ENCODE peak calls at places on chromosomes 2 and 18, in eight cellular contexts. C is nephron progenitor cell, Q is GM10248, Z is CD14-positive monocyte, E is brain microvascular endothelial cell, F is psoas muscle, K is AG04450, B is cardiac muscle cell. I is an unnamed sample.

GRCh38 chr2:227214622-227215041 is 50.2 kb downstream of the COL4A3 start:
- DNase-seq in C (no peak), Q (no peak), B (no peak), K (no peak), F (no peak), Z (no peak), E (peak), I (no peak)

GRCh38 chr2:102149644-102150455 is 7.3 kb downstream of the IL1R1 start:
- DNase-seq in Z (no peak), Q (no peak), K (no peak), E (no peak), B (no peak), F (no peak), C (no peak), I (no peak)

GRCh38 chr18:80065705-80066104 is 31.5 kb downstream of the RBFA start:
- DNase-seq in Q (no peak), F (no peak), B (no peak), K (no peak), E (no peak), Z (no peak), C (no peak), I (no peak)

GRCh38 chr2:135948642-135949355 is 36.6 kb downstream of the DARS1 start:
- DNase-seq in E (peak), F (no peak), Q (peak), C (no peak), K (no peak), B (peak), Z (no peak), I (no peak)

GRCh38 chr18:25604231-25604908 is 252.4 kb upstream of the ZNF521 start:
- DNase-seq in C (no peak), Z (no peak), K (no peak), B (no peak), E (no peak), F (no peak), Q (no peak), I (no peak)

GRCh38 chr2:6072757-6073156 is 380.6 kb downstream of the SOX11 start:
- DNase-seq in E (no peak), C (no peak), F (no peak), K (no peak), B (no peak), Z (no peak), Q (no peak), I (no peak)

GRCh38 chr2:55151721-55152433 is 80.2 kb downstream of the CLHC1 start:
- DNase-seq in C (no peak), E (no peak), Q (no peak), K (no peak), B (no peak), Z (no peak), F (no peak), I (no peak)

GRCh38 chr2:165499131-165499530 is 29.6 kb downstream of the CSRNP3 start:
- DNase-seq in E (no peak), F (no peak), K (no peak), Z (no peak), Q (no peak), B (no peak), C (no peak), I (no peak)

GRCh38 chr2:174058022-174058421 is 92.8 kb upstream of the SP3 start:
- DNase-seq in Z (no peak), Q (no peak), B (no peak), E (no peak), C (no peak), K (no peak), F (no peak), I (no peak)

GRCh38 chr2:224085811-224086210 is 46.7 kb upstream of the SERPINE2 start:
- DNase-seq in C (no peak), K (no peak), Z (no peak), Q (no peak), E (no peak), B (no peak), F (no peak), I (no peak)

GRCh38 chr2:22944141-22944540 is 440.8 kb upstream of the KLHL29 start:
- DNase-seq in B (no peak), K (no peak), F (no peak), E (no peak), Z (no peak), Q (no peak), C (no peak), I (no peak)

GRCh38 chr2:226664140-226664539 is 135.5 kb downstream of the IRS1 start:
- DNase-seq in K (no peak), B (no peak), F (no peak), E (no peak), C (no peak), Q (no peak), Z (no peak), I (no peak)

GRCh38 chr2:211132586-211132985 is 576.2 kb downstream of the CPS1 start:
- DNase-seq in F (no peak), B (peak), C (no peak), E (no peak), Z (no peak), Q (no peak), K (no peak), I (no peak)

GRCh38 chr2:184346338-184346862 is 251.9 kb upstream of the ZNF804A start:
- DNase-seq in B (no peak), Z (no peak), K (no peak), Q (no peak), C (no peak), E (peak), F (no peak), I (no peak)

GRCh38 chr2:1591978-1592907 is 152.1 kb downstream of the PXDN start:
- DNase-seq in Z (peak), B (peak), Q (no peak), K (peak), F (peak), E (peak), C (peak), I (peak)

GRCh38 chr18:63207825-63208224 is 111.7 kb downstream of the BCL2 start:
- DNase-seq in Z (no peak), F (no peak), C (no peak), B (no peak), K (no peak), Q (no peak), E (no peak), I (no peak)

GRCh38 chr2:76997296-76997695 is 524.9 kb downstream of the LRRTM4 start:
- DNase-seq in E (no peak), F (no peak), B (no peak), K (no peak), Z (no peak), C (no peak), Q (no peak), I (no peak)

GRCh38 chr2:145617906-145618305 is 1098.0 kb upstream of the ZEB2 start:
- DNase-seq in C (no peak), F (no peak), B (peak), Z (no peak), E (no peak), Q (no peak), K (no peak), I (no peak)

GRCh38 chr18:35983818-35984217 is 11.3 kb downstream of the RMP24 start:
- DNase-seq in E (peak), B (no peak), Z (no peak), Q (no peak), C (no peak), K (peak), F (no peak), I (no peak)

GRCh38 chr2:238459081-238459629 is 32.4 kb downstream of the ASB1 start:
- DNase-seq in Z (no peak), E (no peak), B (peak), F (peak), C (no peak), Q (no peak), K (no peak), I (no peak)

GRCh38 chr2:156538083-156538504 is 101.9 kb downstream of the GPD2 start:
- DNase-seq in C (no peak), B (no peak), Q (peak), Z (no peak), F (no peak), K (no peak), E (no peak), I (no peak)

GRCh38 chr2:59449264-59449663 is 1104.2 kb downstream of the BCL11A start:
- DNase-seq in Q (no peak), E (no peak), Z (no peak), B (no peak), K (no peak), F (no peak), C (no peak), I (no peak)

GRCh38 chr2:226114436-226114835 is 685.2 kb downstream of the IRS1 start:
- DNase-seq in C (no peak), K (no peak), E (peak), Q (no peak), B (peak), Z (no peak), F (no peak), I (no peak)

GRCh38 chr2:207768168-207768890 is 1.4 kb downstream of the FZD5 start:
- DNase-seq in Q (peak), F (peak), K (no peak), Z (no peak), B (peak), E (no peak), C (peak), I (no peak)

GRCh38 chr2:109156052-109156451 is 27.0 kb downstream of the SH3RF3 start:
- DNase-seq in B (no peak), C (no peak), Q (no peak), E (no peak), K (no peak), Z (no peak), F (no peak), I (no peak)

GRCh38 chr2:238290079-238290478 is 1.7 kb upstream of the PER2 start:
- DNase-seq in Q (no peak), C (peak), K (no peak), B (peak), Z (no peak), F (peak), E (no peak), I (peak)

GRCh38 chr2:26693287-26693849 is 846 bp downstream of the KCNK3 start:
- DNase-seq in Q (no peak), Z (no peak), B (no peak), F (no peak), C (no peak), K (no peak), E (no peak), I (no peak)

GRCh38 chr2:134413430-134413829 is 159.6 kb downstream of the MGAT5 start:
- DNase-seq in Q (no peak), E (no peak), B (no peak), C (no peak), K (no peak), F (no peak), Z (no peak), I (no peak)

GRCh38 chr2:16272038-16272788 is 331.9 kb downstream of the MYCN start:
- DNase-seq in Z (no peak), Q (no peak), C (no peak), F (no peak), E (no peak), B (no peak), K (no peak), I (no peak)

GRCh38 chr2:32558492-32558891 is 69.4 kb upstream of the TTC27 start:
- DNase-seq in F (no peak), C (no peak), B (peak), E (no peak), Z (no peak), Q (no peak), K (no peak), I (no peak)

GRCh38 chr2:32559136-32559535 is 68.7 kb upstream of the TTC27 start:
- DNase-seq in C (no peak), K (no peak), F (no peak), Z (peak), Q (no peak), E (no peak), B (peak), I (no peak)

DNA sequence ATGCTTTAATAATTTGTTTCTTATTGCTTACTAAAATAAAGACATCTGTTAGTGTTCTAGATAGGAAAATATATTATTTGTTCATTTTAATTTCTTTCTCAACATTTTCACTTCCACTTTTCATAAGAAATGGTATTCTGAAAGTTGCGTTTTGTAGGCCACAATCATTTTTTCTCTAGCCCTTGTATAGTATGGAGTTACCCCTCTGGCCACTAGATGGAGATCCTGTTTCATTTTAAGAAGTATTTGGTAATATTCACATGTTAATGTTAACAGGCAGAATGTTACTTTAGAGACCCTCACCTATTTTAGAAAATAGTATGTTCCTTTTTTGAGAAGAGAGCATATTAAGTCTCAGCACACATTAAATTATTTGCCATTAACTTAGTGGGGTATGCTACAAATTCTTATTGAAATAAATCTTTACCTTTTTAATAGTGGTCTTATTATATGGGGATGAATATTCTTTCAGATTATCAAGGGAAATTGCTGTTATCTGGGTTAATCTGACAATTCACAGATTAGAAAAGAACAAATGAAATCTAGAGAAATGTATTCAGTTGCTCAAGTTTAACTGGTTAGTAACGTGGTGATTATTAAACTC is 73.9 kb upstream of the TTC27 start:
- DNase-seq in F (no peak), B (peak), E (peak), Q (peak), C (no peak), K (peak), Z (no peak), I (no peak)
- TF ChIP-seq CTCF in F (peak), B (peak), E (peak), Q (peak), C (peak), K (peak), Z (peak), I (peak)

DNA sequence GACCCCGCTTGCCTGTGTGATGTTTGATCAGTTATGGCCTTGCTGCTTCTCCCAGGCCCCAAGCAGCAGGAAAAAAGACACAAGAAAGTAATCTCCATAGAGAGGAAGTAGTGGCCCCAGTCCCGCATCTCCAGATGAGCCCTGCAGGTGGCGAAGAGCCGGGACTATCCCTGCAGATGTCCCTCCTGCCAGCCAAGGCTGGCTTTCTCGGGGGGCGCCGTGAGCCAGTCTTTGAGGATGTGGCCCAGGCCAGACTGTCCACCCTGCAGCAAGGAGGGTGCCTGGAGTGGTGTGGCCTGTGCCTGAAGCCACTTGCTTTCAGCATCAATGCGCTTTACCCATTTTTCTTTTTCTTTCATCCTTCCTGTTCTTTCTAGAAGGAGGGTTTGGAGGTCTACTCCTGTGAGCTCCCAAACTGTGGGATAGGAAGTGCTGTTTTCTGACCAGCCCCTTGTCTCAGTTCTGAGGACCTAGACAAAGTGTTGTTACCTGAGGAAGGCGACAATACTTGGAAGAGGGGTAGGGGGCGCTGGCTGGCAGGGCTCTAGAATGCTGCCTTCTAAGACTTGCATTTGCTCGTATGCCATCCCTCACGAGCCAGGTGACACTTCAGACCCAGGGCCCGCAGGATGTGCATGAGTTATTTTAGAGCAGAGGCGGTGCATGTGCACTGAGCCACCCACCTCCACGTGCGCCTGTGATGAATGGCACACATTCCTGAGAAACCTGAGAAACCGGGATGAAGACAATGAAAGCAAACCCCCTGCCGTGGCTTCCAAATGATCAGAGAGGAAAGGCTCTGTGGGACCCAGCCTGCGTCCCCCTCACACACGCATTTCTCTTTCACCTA is 255.8 kb downstream of the FBXO15 start:
- DNase-seq in K (no peak), B (no peak), E (no peak), Q (no peak), Z (no peak), C (peak), F (no peak), I (no peak)
- TF ChIP-seq CTCF in K (peak), B (no peak), E (peak), Q (no peak), Z (no peak), C (peak), F (no peak), I (no peak)

DNA sequence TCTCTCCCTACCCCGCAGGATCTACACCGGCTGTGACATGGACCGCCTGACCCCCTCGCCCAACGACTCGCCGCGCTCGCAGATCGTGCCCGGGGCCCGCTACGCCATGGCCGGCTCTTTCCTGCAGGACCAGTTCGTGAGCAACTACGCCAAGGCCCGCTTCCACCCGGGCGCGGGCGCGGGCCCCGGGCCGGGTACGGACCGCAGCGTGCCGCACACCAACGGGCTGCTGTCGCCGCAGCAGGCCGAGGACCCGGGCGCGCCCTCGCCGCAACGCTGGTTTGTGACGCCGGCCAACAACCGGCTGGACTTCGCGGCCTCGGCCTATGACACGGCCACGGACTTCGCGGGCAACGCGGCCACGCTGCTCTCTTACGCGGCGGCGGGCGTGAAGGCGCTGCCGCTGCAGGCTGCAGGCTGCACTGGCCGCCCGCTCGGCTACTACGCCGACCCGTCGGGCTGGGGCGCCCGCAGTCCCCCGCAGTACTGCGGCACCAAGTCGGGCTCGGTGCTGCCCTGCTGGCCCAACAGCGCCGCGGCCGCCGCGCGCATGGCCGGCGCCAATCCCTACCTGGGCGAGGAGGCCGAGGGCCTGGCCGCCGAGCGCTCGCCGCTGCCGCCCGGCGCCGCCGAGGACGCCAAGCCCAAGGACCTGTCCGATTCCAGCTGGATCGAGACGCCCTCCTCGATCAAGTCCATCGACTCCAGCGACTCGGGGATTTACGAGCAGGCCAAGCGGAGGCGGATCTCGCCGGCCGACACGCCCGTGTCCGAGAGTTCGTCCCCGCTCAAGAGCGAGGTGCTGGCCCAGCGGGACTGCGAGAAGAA is 7.5 kb downstream of the TBR1 start:
- DNase-seq in B (no peak), F (no peak), Q (peak), C (peak), E (no peak), Z (no peak), K (no peak), I (no peak)
- TF ChIP-seq CTCF in B (no peak), F (no peak), Q (no peak), C (no peak), E (no peak), Z (no peak), K (no peak), I (no peak)

GRCh38 chr2:189217546-189217945 is 38.0 kb upstream of the COL5A2 start:
- DNase-seq in Z (no peak), Q (no peak), C (no peak), K (no peak), B (peak), F (no peak), E (peak), I (no peak)
- TF ChIP-seq CTCF in Z (no peak), Q (no peak), C (no peak), K (no peak), B (no peak), F (no peak), E (no peak), I (no peak)

GRCh38 chr2:74269667-74270066 is 71.3 kb downstream of the MTHFD2 start:
- DNase-seq in F (no peak), C (no peak), E (no peak), Z (no peak), K (no peak), B (no peak), Q (no peak), I (no peak)

GRCh38 chr2:74262681-74263080 is 64.3 kb downstream of the MTHFD2 start:
- DNase-seq in E (no peak), K (no peak), B (no peak), C (no peak), F (no peak), Q (no peak), Z (no peak), I (no peak)

GRCh38 chr2:74261204-74261864 is 62.9 kb downstream of the MTHFD2 start:
- DNase-seq in Q (no peak), F (no peak), E (no peak), Z (no peak), K (no peak), C (peak), B (peak), I (no peak)

GRCh38 chr2:74264281-74264680 is 65.9 kb downstream of the MTHFD2 start:
- DNase-seq in C (no peak), K (no peak), B (no peak), E (no peak), F (no peak), Q (no peak), Z (no peak), I (no peak)

GRCh38 chr2:74267068-74267467 is 68.7 kb downstream of the MTHFD2 start:
- DNase-seq in B (no peak), F (no peak), E (no peak), Z (no peak), C (no peak), K (no peak), Q (peak), I (no peak)
- TF ChIP-seq CTCF in B (no peak), F (no peak), E (no peak), Z (no peak), C (peak), K (no peak), Q (peak), I (peak)

DNA sequence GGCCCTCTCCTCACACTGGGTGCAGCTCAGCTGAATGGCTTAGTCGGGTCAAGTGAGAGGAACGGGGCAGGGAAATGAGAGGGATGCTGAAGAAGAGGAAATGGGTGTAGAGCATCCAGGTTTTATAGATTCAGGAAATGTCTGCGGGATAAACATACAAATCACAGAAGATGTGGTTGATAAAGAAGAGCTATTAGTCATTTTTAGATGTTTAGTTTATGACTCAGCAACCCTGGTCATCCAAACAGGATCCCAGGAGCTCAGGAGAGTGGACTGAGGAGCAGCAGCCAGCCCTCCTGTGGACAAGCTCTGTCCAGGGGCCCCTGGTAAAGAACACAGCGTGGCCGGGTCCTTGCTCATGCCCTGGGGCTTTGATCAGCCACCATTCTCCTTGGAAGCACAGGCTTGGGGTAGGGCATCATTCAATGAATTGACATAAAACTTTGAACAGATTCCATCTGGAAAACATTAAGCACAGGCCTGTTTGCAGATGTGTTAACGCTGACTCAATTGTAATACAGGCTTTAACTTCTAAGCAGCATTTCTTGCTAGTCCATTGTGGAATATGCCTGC is 83.0 kb downstream of the NPAS2 start:
- DNase-seq in F (no peak), E (peak), B (peak), C (no peak), Q (no peak), Z (no peak), K (peak), I (no peak)
- TF ChIP-seq CTCF in F (no peak), E (peak), B (peak), C (no peak), Q (no peak), Z (no peak), K (peak), I (peak)